ENCODE peak calls at places on chromosomes 16 and 17, in ten cellular contexts. One of them, this sample, is unnamed.

GRCh38 chr17:13283606-13284005 is 265.8 kb upstream of the ELAC2 start:
- DNase-seq in CD8-positive, alpha-beta memory T cell: no peak
- DNase-seq in GM23248: no peak
- DNase-seq in sigmoid colon: no peak
- DNase-seq in body of pancreas: no peak
- DNase-seq in breast epithelium: no peak
- DNase-seq in mesendoderm: peak; percentile 86
- DNase-seq in CD8-positive, alpha-beta T cell: no peak
- DNase-seq in MM.1S: no peak
- DNase-seq in heart right ventricle: no peak
- DNase-seq in this sample: no peak

GRCh38 chr16:57061084-57061905 is 31.1 kb upstream of the CPNE2 start:
- DNase-seq in mesendoderm: no peak
- DNase-seq in CD8-positive, alpha-beta memory T cell: no peak
- DNase-seq in CD8-positive, alpha-beta T cell: no peak
- DNase-seq in heart right ventricle: peak; percentile 74
- DNase-seq in GM23248: peak; percentile 86
- DNase-seq in breast epithelium: no peak
- DNase-seq in sigmoid colon: peak; percentile 92
- DNase-seq in MM.1S: no peak
- DNase-seq in body of pancreas: peak; percentile 61
- DNase-seq in this sample: peak; percentile 89

GRCh38 chr17:64777413-64778101 is 115.5 kb upstream of the SMURF2 start:
- DNase-seq in CD8-positive, alpha-beta T cell: no peak
- DNase-seq in body of pancreas: peak; percentile 52
- DNase-seq in mesendoderm: no peak
- DNase-seq in sigmoid colon: peak; percentile 77
- DNase-seq in CD8-positive, alpha-beta memory T cell: no peak
- DNase-seq in GM23248: no peak
- DNase-seq in heart right ventricle: no peak
- DNase-seq in MM.1S: peak; percentile 20
- DNase-seq in breast epithelium: no peak
- DNase-seq in this sample: peak; percentile 80

GRCh38 chr17:66185842-66186241 is 6.1 kb downstream of the CEP112 start:
- DNase-seq in sigmoid colon: no peak
- DNase-seq in mesendoderm: no peak
- DNase-seq in CD8-positive, alpha-beta T cell: no peak
- DNase-seq in body of pancreas: no peak
- DNase-seq in MM.1S: no peak
- DNase-seq in CD8-positive, alpha-beta memory T cell: no peak
- DNase-seq in breast epithelium: no peak
- DNase-seq in GM23248: no peak
- DNase-seq in heart right ventricle: no peak
- DNase-seq in this sample: no peak

GRCh38 chr17:75049057-75049456 is 2.0 kb downstream of the KCTD2 start:
- DNase-seq in breast epithelium: no peak
- DNase-seq in body of pancreas: no peak
- DNase-seq in CD8-positive, alpha-beta memory T cell: no peak
- DNase-seq in sigmoid colon: no peak
- DNase-seq in mesendoderm: no peak
- DNase-seq in GM23248: no peak
- DNase-seq in CD8-positive, alpha-beta T cell: no peak
- DNase-seq in MM.1S: no peak
- DNase-seq in heart right ventricle: no peak
- DNase-seq in this sample: no peak

GRCh38 chr16:88763502-88764053 is 21.4 kb downstream of the PIEZO1 start:
- DNase-seq in CD8-positive, alpha-beta T cell: no peak
- DNase-seq in body of pancreas: peak; percentile 75
- DNase-seq in GM23248: no peak
- DNase-seq in CD8-positive, alpha-beta memory T cell: no peak
- DNase-seq in heart right ventricle: no peak
- DNase-seq in breast epithelium: no peak
- DNase-seq in mesendoderm: peak; percentile 96
- DNase-seq in sigmoid colon: no peak
- DNase-seq in MM.1S: no peak
- DNase-seq in this sample: peak; percentile 82

GRCh38 chr17:50196826-50197225 is 4.6 kb downstream of the COL1A1 start:
- DNase-seq in body of pancreas: no peak
- DNase-seq in MM.1S: no peak
- DNase-seq in sigmoid colon: peak; percentile 79
- DNase-seq in GM23248: peak; percentile 92
- DNase-seq in mesendoderm: no peak
- DNase-seq in CD8-positive, alpha-beta memory T cell: no peak
- DNase-seq in heart right ventricle: no peak
- DNase-seq in CD8-positive, alpha-beta T cell: no peak
- DNase-seq in breast epithelium: no peak
- DNase-seq in this sample: no peak

GRCh38 chr17:42039794-42040763 is 10.3 kb downstream of the C17orf113 start:
- DNase-seq in MM.1S: no peak
- DNase-seq in breast epithelium: no peak
- DNase-seq in heart right ventricle: no peak
- DNase-seq in CD8-positive, alpha-beta memory T cell: no peak
- DNase-seq in GM23248: no peak
- DNase-seq in sigmoid colon: no peak
- DNase-seq in body of pancreas: no peak
- DNase-seq in mesendoderm: no peak
- DNase-seq in CD8-positive, alpha-beta T cell: no peak
- DNase-seq in this sample: no peak

GRCh38 chr17:17325816-17326215 is 22.6 kb downstream of the NT5M start:
- DNase-seq in breast epithelium: peak; percentile 25
- DNase-seq in GM23248: no peak
- DNase-seq in heart right ventricle: no peak
- DNase-seq in CD8-positive, alpha-beta T cell: no peak
- DNase-seq in body of pancreas: no peak
- DNase-seq in sigmoid colon: no peak
- DNase-seq in CD8-positive, alpha-beta memory T cell: no peak
- DNase-seq in MM.1S: no peak
- DNase-seq in mesendoderm: no peak
- DNase-seq in this sample: no peak

GRCh38 chr16:22235839-22236745 is 30.0 kb downstream of the EEF2K start:
- DNase-seq in breast epithelium: no peak
- DNase-seq in CD8-positive, alpha-beta T cell: no peak
- DNase-seq in sigmoid colon: no peak
- DNase-seq in body of pancreas: peak; percentile 43
- DNase-seq in CD8-positive, alpha-beta memory T cell: no peak
- DNase-seq in GM23248: peak; percentile 43
- DNase-seq in MM.1S: no peak
- DNase-seq in mesendoderm: no peak
- DNase-seq in heart right ventricle: no peak
- DNase-seq in this sample: no peak

GRCh38 chr17:46772013-46772878 is 46.2 kb downstream of the WNT3 start:
- DNase-seq in mesendoderm: peak; percentile 95
- DNase-seq in CD8-positive, alpha-beta memory T cell: no peak
- DNase-seq in body of pancreas: peak; percentile 52
- DNase-seq in sigmoid colon: no peak
- DNase-seq in heart right ventricle: no peak
- DNase-seq in MM.1S: no peak
- DNase-seq in CD8-positive, alpha-beta T cell: no peak
- DNase-seq in breast epithelium: no peak
- DNase-seq in GM23248: peak; percentile 56
- DNase-seq in this sample: peak; percentile 85

GRCh38 chr17:50289268-50289667 is 15.0 kb downstream of the TMEM92 start:
- DNase-seq in CD8-positive, alpha-beta memory T cell: no peak
- DNase-seq in breast epithelium: no peak
- DNase-seq in body of pancreas: no peak
- DNase-seq in sigmoid colon: no peak
- DNase-seq in MM.1S: no peak
- DNase-seq in mesendoderm: no peak
- DNase-seq in GM23248: peak; percentile 88
- DNase-seq in heart right ventricle: no peak
- DNase-seq in CD8-positive, alpha-beta T cell: no peak
- DNase-seq in this sample: no peak

GRCh38 chr17:55238931-55239297 is 25.8 kb upstream of the HLF start:
- DNase-seq in MM.1S: peak; percentile 53
- DNase-seq in breast epithelium: no peak
- DNase-seq in heart right ventricle: peak; percentile 11
- DNase-seq in GM23248: peak; percentile 31
- DNase-seq in body of pancreas: peak; percentile 22
- DNase-seq in sigmoid colon: no peak
- DNase-seq in CD8-positive, alpha-beta memory T cell: no peak
- DNase-seq in mesendoderm: peak; percentile 67
- DNase-seq in CD8-positive, alpha-beta T cell: no peak
- DNase-seq in this sample: no peak

GRCh38 chr16:55249936-55250335 is 74.1 kb upstream of the IRX6 start:
- DNase-seq in CD8-positive, alpha-beta T cell: no peak
- DNase-seq in mesendoderm: no peak
- DNase-seq in body of pancreas: no peak
- DNase-seq in CD8-positive, alpha-beta memory T cell: no peak
- DNase-seq in sigmoid colon: no peak
- DNase-seq in GM23248: no peak
- DNase-seq in heart right ventricle: no peak
- DNase-seq in breast epithelium: no peak
- DNase-seq in MM.1S: no peak
- DNase-seq in this sample: no peak

GRCh38 chr16:19644877-19645276 is 73.2 kb downstream of the KNOP1 start:
- DNase-seq in body of pancreas: peak; percentile 17
- DNase-seq in breast epithelium: no peak
- DNase-seq in CD8-positive, alpha-beta memory T cell: no peak
- DNase-seq in GM23248: no peak
- DNase-seq in CD8-positive, alpha-beta T cell: no peak
- DNase-seq in MM.1S: no peak
- DNase-seq in mesendoderm: peak; percentile 6
- DNase-seq in sigmoid colon: peak; percentile 92
- DNase-seq in heart right ventricle: peak; percentile 87
- DNase-seq in this sample: no peak

DNA sequence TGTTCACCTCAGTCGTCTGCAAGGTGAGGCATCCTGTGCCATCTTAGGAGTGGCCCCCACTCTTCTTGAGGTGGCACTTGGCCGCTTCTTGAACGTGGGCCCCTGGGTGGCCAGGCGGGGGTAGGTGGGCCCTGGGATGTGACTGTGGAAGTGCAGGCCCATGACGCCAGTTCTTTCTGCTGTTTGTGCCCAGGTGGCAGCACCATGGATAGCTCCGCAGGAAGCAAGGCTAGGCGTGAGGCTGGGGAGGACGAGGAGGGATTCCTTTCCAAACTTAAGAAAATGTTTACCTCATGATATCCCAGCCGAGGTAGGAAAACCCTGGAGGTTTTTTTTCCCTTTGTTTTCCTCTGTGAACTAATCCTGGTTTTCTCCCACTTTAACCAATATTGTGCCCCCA is 19.8 kb downstream of the NMRAL1 start:
- DNase-seq in CD8-positive, alpha-beta memory T cell: no peak
- DNase-seq in CD8-positive, alpha-beta T cell: no peak
- DNase-seq in sigmoid colon: no peak
- DNase-seq in mesendoderm: peak; percentile 35
- DNase-seq in heart right ventricle: no peak
- DNase-seq in breast epithelium: no peak
- DNase-seq in MM.1S: no peak
- DNase-seq in body of pancreas: no peak
- DNase-seq in GM23248: no peak
- DNase-seq in this sample: no peak
- H3K36me3 ChIP-seq in CD8-positive, alpha-beta memory T cell: peaks cover 47% of the 10 kb centered on the region
- H3K36me3 ChIP-seq in CD8-positive, alpha-beta T cell: peaks cover 61% of the 10 kb centered on the region
- H3K36me3 ChIP-seq in sigmoid colon: peaks cover 93% of the 10 kb centered on the region
- H3K36me3 ChIP-seq in mesendoderm: peaks cover 6% of the 10 kb centered on the region
- H3K36me3 ChIP-seq in heart right ventricle: peaks cover 90% of the 10 kb centered on the region
- H3K36me3 ChIP-seq in breast epithelium: peaks cover 14% of the 10 kb centered on the region
- H3K36me3 ChIP-seq in MM.1S: peaks cover 16% of the 10 kb centered on the region
- H3K36me3 ChIP-seq in body of pancreas: peaks cover 12% of the 10 kb centered on the region
- H3K36me3 ChIP-seq in GM23248: peaks cover 10% of the 10 kb centered on the region
- H3K36me3 ChIP-seq in this sample: peaks cover 77% of the 10 kb centered on the region

DNA sequence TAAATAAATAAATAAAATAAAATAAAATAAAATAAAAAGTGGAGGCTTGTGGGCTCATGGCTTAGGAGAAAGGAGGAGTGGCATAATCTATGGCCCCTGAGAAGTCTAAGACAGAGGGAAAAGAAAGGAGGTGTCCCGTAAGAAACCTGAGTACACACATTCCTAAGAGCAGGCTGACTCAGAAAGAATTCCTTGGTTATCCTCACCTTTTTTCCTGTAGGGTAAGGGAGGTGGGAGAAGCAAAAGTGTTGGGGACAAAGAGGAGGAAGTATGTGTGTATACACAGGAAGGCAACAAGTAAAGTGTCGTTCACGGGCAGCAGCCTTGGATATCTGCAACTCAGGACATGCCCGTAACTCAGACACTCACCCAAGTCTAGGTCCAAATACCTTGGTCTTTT is 29.3 kb downstream of the MARF1 start:
- DNase-seq in CD8-positive, alpha-beta memory T cell: no peak
- DNase-seq in sigmoid colon: no peak
- DNase-seq in GM23248: no peak
- DNase-seq in CD8-positive, alpha-beta T cell: no peak
- DNase-seq in body of pancreas: no peak
- DNase-seq in mesendoderm: peak; percentile 83
- DNase-seq in MM.1S: no peak
- DNase-seq in heart right ventricle: no peak
- DNase-seq in breast epithelium: no peak
- DNase-seq in this sample: no peak
- H3K36me3 ChIP-seq in CD8-positive, alpha-beta memory T cell: peaks cover 64% of the 10 kb centered on the region
- H3K36me3 ChIP-seq in sigmoid colon: peaks cover 99% of the 10 kb centered on the region
- H3K36me3 ChIP-seq in GM23248: peaks cover 25% of the 10 kb centered on the region
- H3K36me3 ChIP-seq in CD8-positive, alpha-beta T cell: peaks cover 64% of the 10 kb centered on the region
- H3K36me3 ChIP-seq in body of pancreas: peaks cover 3% of the 10 kb centered on the region
- H3K36me3 ChIP-seq in mesendoderm: peaks cover 15% of the 10 kb centered on the region
- H3K36me3 ChIP-seq in MM.1S: peaks cover 4% of the 10 kb centered on the region
- H3K36me3 ChIP-seq in heart right ventricle: peaks cover 100% of the 10 kb centered on the region
- H3K36me3 ChIP-seq in breast epithelium: peaks cover 11% of the 10 kb centered on the region
- H3K36me3 ChIP-seq in this sample: peaks cover 97% of the 10 kb centered on the region

DNA sequence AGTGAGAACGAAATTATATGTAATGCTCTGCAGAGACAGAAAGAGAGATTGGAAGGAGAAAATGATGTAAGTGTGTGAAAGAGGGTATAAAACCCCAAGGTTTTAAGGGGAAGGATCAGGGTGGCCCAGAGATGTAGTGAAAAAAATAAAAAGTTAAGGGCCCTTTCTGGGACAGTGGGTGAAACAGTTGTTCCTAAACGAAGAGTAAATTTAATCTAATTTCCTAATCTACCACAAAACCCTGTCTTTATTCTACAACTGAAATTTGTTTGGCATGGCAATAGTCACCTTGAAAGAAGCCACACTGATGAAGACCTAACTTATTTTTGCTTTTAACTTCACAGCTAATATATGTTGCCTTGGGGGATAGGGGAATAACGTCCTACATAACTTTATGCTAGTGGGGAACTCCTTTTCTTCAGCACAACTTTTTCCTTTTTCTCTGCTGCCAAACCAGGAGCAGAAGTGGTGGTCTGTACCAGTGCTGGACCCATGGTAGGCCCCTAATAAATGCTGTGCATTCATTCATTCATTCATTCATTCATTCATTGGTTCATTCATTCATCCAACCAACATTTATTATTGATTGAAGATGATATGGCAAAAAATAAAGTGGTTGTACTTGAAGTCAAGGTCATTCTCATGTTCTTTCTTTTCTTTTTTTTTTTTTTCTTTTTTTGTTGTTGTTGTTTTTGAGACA is 25.4 kb downstream of the CALCOCO2 start:
- DNase-seq in CD8-positive, alpha-beta T cell: no peak
- DNase-seq in sigmoid colon: no peak
- DNase-seq in mesendoderm: no peak
- DNase-seq in GM23248: no peak
- DNase-seq in CD8-positive, alpha-beta memory T cell: no peak
- DNase-seq in MM.1S: no peak
- DNase-seq in heart right ventricle: no peak
- DNase-seq in breast epithelium: no peak
- DNase-seq in body of pancreas: no peak
- DNase-seq in this sample: no peak
- H3K36me3 ChIP-seq in CD8-positive, alpha-beta T cell: peaks cover 37% of the 10 kb centered on the region
- H3K36me3 ChIP-seq in sigmoid colon: peaks cover 97% of the 10 kb centered on the region
- H3K36me3 ChIP-seq in mesendoderm: no peaks in the 10 kb centered on the region
- H3K36me3 ChIP-seq in GM23248: peaks cover 74% of the 10 kb centered on the region
- H3K36me3 ChIP-seq in CD8-positive, alpha-beta memory T cell: peaks cover 31% of the 10 kb centered on the region
- H3K36me3 ChIP-seq in MM.1S: no peaks in the 10 kb centered on the region
- H3K36me3 ChIP-seq in heart right ventricle: peaks cover 98% of the 10 kb centered on the region
- H3K36me3 ChIP-seq in breast epithelium: peaks cover 16% of the 10 kb centered on the region
- H3K36me3 ChIP-seq in body of pancreas: no peaks in the 10 kb centered on the region
- H3K36me3 ChIP-seq in this sample: peaks cover 96% of the 10 kb centered on the region

GRCh38 chr17:80360396-80360795 is 54.6 kb upstream of the ENDOV start:
- DNase-seq in MM.1S: no peak
- DNase-seq in mesendoderm: no peak
- DNase-seq in GM23248: no peak
- DNase-seq in CD8-positive, alpha-beta T cell: no peak
- DNase-seq in sigmoid colon: peak; percentile 29
- DNase-seq in breast epithelium: peak; percentile 27
- DNase-seq in heart right ventricle: no peak
- DNase-seq in CD8-positive, alpha-beta memory T cell: no peak
- DNase-seq in body of pancreas: no peak
- DNase-seq in this sample: no peak
- H3K36me3 ChIP-seq in MM.1S: peaks cover 7% of the 10 kb centered on the region
- H3K36me3 ChIP-seq in mesendoderm: peaks cover 8% of the 10 kb centered on the region
- H3K36me3 ChIP-seq in GM23248: peaks cover 39% of the 10 kb centered on the region
- H3K36me3 ChIP-seq in CD8-positive, alpha-beta T cell: peaks cover 82% of the 10 kb centered on the region
- H3K36me3 ChIP-seq in sigmoid colon: peaks cover 95% of the 10 kb centered on the region
- H3K36me3 ChIP-seq in breast epithelium: peaks cover 11% of the 10 kb centered on the region
- H3K36me3 ChIP-seq in heart right ventricle: peaks cover 98% of the 10 kb centered on the region
- H3K36me3 ChIP-seq in CD8-positive, alpha-beta memory T cell: peaks cover 82% of the 10 kb centered on the region
- H3K36me3 ChIP-seq in body of pancreas: no peaks in the 10 kb centered on the region
- H3K36me3 ChIP-seq in this sample: peaks cover 96% of the 10 kb centered on the region